ENCODE peak calls at places on chromosomes 2 and 18, in four cellular contexts. J, V, P and E are unnamed samples.

GRCh38 chr18:62170857-62171256 is 16.0 kb downstream of the PIGN start:
- DNase-seq in J (no peak), V (no peak), P (no peak), E (no peak)

GRCh38 chr2:5190023-5190422 is 502.2 kb upstream of the SOX11 start:
- DNase-seq in J (no peak), V (no peak), P (no peak), E (no peak)

GRCh38 chr2:138294451-138294850 is 207.1 kb upstream of the SPOPL start:
- DNase-seq in J (no peak), V (no peak), P (no peak), E (no peak)

GRCh38 chr2:107473145-107473544 is 353.5 kb upstream of the RGPD4 start:
- DNase-seq in J (no peak), V (no peak), P (no peak), E (no peak)

GRCh38 chr2:162333968-162334367 is 10.0 kb upstream of the GCA start:
- DNase-seq in J (no peak), V (no peak), P (peak), E (no peak)

GRCh38 chr2:108534577-108535379 is 508 bp downstream of the LIMS1 start:
- DNase-seq in J (peak), V (no peak), P (peak), E (no peak)

GRCh38 chr2:46849080-46849715 is 66.4 kb downstream of the MCFD2 start:
- DNase-seq in J (no peak), V (no peak), P (no peak), E (no peak)

GRCh38 chr2:206477296-206477695 is 34.0 kb downstream of the ADAM23 start:
- DNase-seq in J (no peak), V (no peak), P (no peak), E (no peak)

GRCh38 chr2:216522892-216523502 is 24.4 kb downstream of the RPL37A start:
- DNase-seq in J (no peak), V (no peak), P (no peak), E (no peak)

GRCh38 chr2:9972621-9973445 is 21.3 kb downstream of the GRHL1 start:
- DNase-seq in J (no peak), V (no peak), P (no peak), E (no peak)

GRCh38 chr2:40434638-40435296 is 17.1 kb downstream of the SLC8A1 start:
- DNase-seq in J (no peak), V (no peak), P (no peak), E (no peak)

GRCh38 chr18:58313491-58314032 is 269.5 kb downstream of the NEDD4L start:
- DNase-seq in J (no peak), V (no peak), P (no peak), E (no peak)

GRCh38 chr2:16425462-16426336 is 239.9 kb downstream of the CYRIA start:
- DNase-seq in J (no peak), V (no peak), P (no peak), E (peak)

GRCh38 chr2:142100139-142100873 is 30.5 kb downstream of the LRP1B start:
- DNase-seq in J (no peak), V (no peak), P (no peak), E (no peak)